ENCODE peak calls at places on chromosome 10, in ten cellular contexts. One of them, this sample, is unnamed.

GRCh38 chr10:70494536-70494935 is 16.0 kb downstream of the PALD1 start:
- DNase-seq in mesothelial cell of epicardium: no peak
- DNase-seq in CMK: no peak
- DNase-seq in stimulated activated CD8-positive, alpha-beta memory T cell treated with anti-CD3 and anti-CD28 coated beads, Interleukin-15, amount 100 ng/mL, for 1 hour: no peak
- DNase-seq in GM12892: no peak
- DNase-seq in cardiac muscle cell: no peak
- DNase-seq in stimulated activated CD4-positive, alpha-beta T cell treated with anti-CD3 and anti-CD28 coated beads, Interleukin-12 subunit alpha, Interleukin-12 subunit beta, amount 100 ng/mL, for 4 hours: no peak
- DNase-seq in anterior cingulate cortex: no peak
- DNase-seq in astrocyte of the spinal cord: no peak
- DNase-seq in right cardiac atrium: no peak
- DNase-seq in this sample: no peak

GRCh38 chr10:79483948-79484347 is 28.4 kb upstream of the EIF5AL1 start:
- DNase-seq in mesothelial cell of epicardium: no peak
- DNase-seq in CMK: no peak
- DNase-seq in stimulated activated CD8-positive, alpha-beta memory T cell treated with anti-CD3 and anti-CD28 coated beads, Interleukin-15, amount 100 ng/mL, for 1 hour: no peak
- DNase-seq in GM12892: no peak
- DNase-seq in cardiac muscle cell: peak; percentile 50
- DNase-seq in stimulated activated CD4-positive, alpha-beta T cell treated with anti-CD3 and anti-CD28 coated beads, Interleukin-12 subunit alpha, Interleukin-12 subunit beta, amount 100 ng/mL, for 4 hours: no peak
- DNase-seq in anterior cingulate cortex: no peak
- DNase-seq in astrocyte of the spinal cord: peak; percentile 29
- DNase-seq in right cardiac atrium: peak; percentile 72
- DNase-seq in this sample: peak; percentile 55

GRCh38 chr10:48580236-48580635 is 24.6 kb downstream of the ARHGAP22 start:
- DNase-seq in mesothelial cell of epicardium: no peak
- DNase-seq in CMK: no peak
- DNase-seq in stimulated activated CD8-positive, alpha-beta memory T cell treated with anti-CD3 and anti-CD28 coated beads, Interleukin-15, amount 100 ng/mL, for 1 hour: no peak
- DNase-seq in GM12892: no peak
- DNase-seq in cardiac muscle cell: no peak
- DNase-seq in stimulated activated CD4-positive, alpha-beta T cell treated with anti-CD3 and anti-CD28 coated beads, Interleukin-12 subunit alpha, Interleukin-12 subunit beta, amount 100 ng/mL, for 4 hours: no peak
- DNase-seq in anterior cingulate cortex: no peak
- DNase-seq in astrocyte of the spinal cord: no peak
- DNase-seq in right cardiac atrium: no peak
- DNase-seq in this sample: no peak

GRCh38 chr10:27679996-27680395 is 65.6 kb downstream of the MKX start:
- DNase-seq in mesothelial cell of epicardium: no peak
- DNase-seq in CMK: no peak
- DNase-seq in stimulated activated CD8-positive, alpha-beta memory T cell treated with anti-CD3 and anti-CD28 coated beads, Interleukin-15, amount 100 ng/mL, for 1 hour: no peak
- DNase-seq in GM12892: no peak
- DNase-seq in cardiac muscle cell: peak; percentile 3
- DNase-seq in stimulated activated CD4-positive, alpha-beta T cell treated with anti-CD3 and anti-CD28 coated beads, Interleukin-12 subunit alpha, Interleukin-12 subunit beta, amount 100 ng/mL, for 4 hours: no peak
- DNase-seq in anterior cingulate cortex: no peak
- DNase-seq in astrocyte of the spinal cord: no peak
- DNase-seq in right cardiac atrium: no peak
- DNase-seq in this sample: no peak

GRCh38 chr10:84336406-84336805 is 8.0 kb downstream of the CCSER2 start:
- DNase-seq in mesothelial cell of epicardium: no peak
- DNase-seq in CMK: no peak
- DNase-seq in stimulated activated CD8-positive, alpha-beta memory T cell treated with anti-CD3 and anti-CD28 coated beads, Interleukin-15, amount 100 ng/mL, for 1 hour: no peak
- DNase-seq in GM12892: no peak
- DNase-seq in cardiac muscle cell: no peak
- DNase-seq in stimulated activated CD4-positive, alpha-beta T cell treated with anti-CD3 and anti-CD28 coated beads, Interleukin-12 subunit alpha, Interleukin-12 subunit beta, amount 100 ng/mL, for 4 hours: no peak
- DNase-seq in anterior cingulate cortex: no peak
- DNase-seq in astrocyte of the spinal cord: no peak
- DNase-seq in right cardiac atrium: no peak
- DNase-seq in this sample: no peak

GRCh38 chr10:33900591-33900990 is 566.1 kb upstream of the NRP1 start:
- DNase-seq in mesothelial cell of epicardium: no peak
- DNase-seq in CMK: no peak
- DNase-seq in stimulated activated CD8-positive, alpha-beta memory T cell treated with anti-CD3 and anti-CD28 coated beads, Interleukin-15, amount 100 ng/mL, for 1 hour: no peak
- DNase-seq in GM12892: no peak
- DNase-seq in cardiac muscle cell: peak; percentile 76
- DNase-seq in stimulated activated CD4-positive, alpha-beta T cell treated with anti-CD3 and anti-CD28 coated beads, Interleukin-12 subunit alpha, Interleukin-12 subunit beta, amount 100 ng/mL, for 4 hours: no peak
- DNase-seq in anterior cingulate cortex: no peak
- DNase-seq in astrocyte of the spinal cord: peak; percentile 72
- DNase-seq in right cardiac atrium: no peak
- DNase-seq in this sample: no peak

GRCh38 chr10:91077549-91078017 is 142.9 kb upstream of the PCGF5 start:
- DNase-seq in mesothelial cell of epicardium: peak; percentile 53
- DNase-seq in CMK: no peak
- DNase-seq in stimulated activated CD8-positive, alpha-beta memory T cell treated with anti-CD3 and anti-CD28 coated beads, Interleukin-15, amount 100 ng/mL, for 1 hour: no peak
- DNase-seq in GM12892: no peak
- DNase-seq in cardiac muscle cell: peak; percentile 44
- DNase-seq in stimulated activated CD4-positive, alpha-beta T cell treated with anti-CD3 and anti-CD28 coated beads, Interleukin-12 subunit alpha, Interleukin-12 subunit beta, amount 100 ng/mL, for 4 hours: no peak
- DNase-seq in anterior cingulate cortex: no peak
- DNase-seq in astrocyte of the spinal cord: peak; percentile 7
- DNase-seq in right cardiac atrium: peak; percentile 78
- DNase-seq in this sample: peak; percentile 54

GRCh38 chr10:94005050-94005449 is 11.3 kb downstream of the PLCE1 start:
- DNase-seq in mesothelial cell of epicardium: no peak
- DNase-seq in CMK: no peak
- DNase-seq in stimulated activated CD8-positive, alpha-beta memory T cell treated with anti-CD3 and anti-CD28 coated beads, Interleukin-15, amount 100 ng/mL, for 1 hour: no peak
- DNase-seq in GM12892: no peak
- DNase-seq in cardiac muscle cell: peak; percentile 34
- DNase-seq in stimulated activated CD4-positive, alpha-beta T cell treated with anti-CD3 and anti-CD28 coated beads, Interleukin-12 subunit alpha, Interleukin-12 subunit beta, amount 100 ng/mL, for 4 hours: no peak
- DNase-seq in anterior cingulate cortex: no peak
- DNase-seq in astrocyte of the spinal cord: peak; percentile 61
- DNase-seq in right cardiac atrium: no peak
- DNase-seq in this sample: no peak

This sample was measured in A172.